ENCODE peak calls at places on chromosome 22, in eight cellular contexts. X is body of pancreas, N is mucosa of descending colon, H is PC-3, O is A673, W is hepatocyte, A is MM.1S, P is BJ. Z is an unnamed sample. For H3K36me3, the result is how much of the 10 kb centered on the place peaks cover.

GRCh38 chr22:26558246-26558895 is 31.6 kb downstream of the TPST2 start:
- DNase-seq in X (peak), N (no peak), H (no peak), O (no peak), W (no peak), A (no peak), P (no peak), Z (no peak)

GRCh38 chr22:38412435-38413084 is 42.4 kb downstream of the KCNJ4 start:
- DNase-seq in X (peak), N (peak), H (no peak), O (no peak), W (peak), A (peak), P (no peak), Z (no peak)

GRCh38 chr22:25919452-25919851 is 177.5 kb downstream of the MYO18B start:
- DNase-seq in X (no peak), N (no peak), H (no peak), O (no peak), W (no peak), A (no peak), P (no peak), Z (no peak)

GRCh38 chr22:36928826-36929535 is 15.6 kb downstream of the CSF2RB start:
- DNase-seq in X (no peak), N (no peak), H (no peak), O (no peak), W (no peak), A (no peak), P (no peak), Z (no peak)

GRCh38 chr22:49046546-49047305 is 780.9 kb downstream of the BRD1 start:
- DNase-seq in X (peak), N (peak), H (no peak), O (peak), W (peak), A (peak), P (no peak), Z (no peak)

GRCh38 chr22:49964493-49965290 is 4.1 kb downstream of the PIM3 start:
- DNase-seq in X (no peak), N (peak), H (no peak), O (no peak), W (peak), A (peak), P (no peak), Z (no peak)

GRCh38 chr22:31488346-31488883 is 1.2 kb downstream of the EIF4ENIF1 start:
- DNase-seq in X (no peak), N (no peak), H (no peak), O (no peak), W (no peak), A (peak), P (no peak), Z (no peak)

GRCh38 chr22:43110444-43110926 is at the start of gene BIK:
- DNase-seq in X (peak), N (peak), H (peak), O (peak), W (peak), A (peak), P (no peak), Z (no peak)

GRCh38 chr22:33126881-33127280 is 68.7 kb upstream of the SYN3 start:
- DNase-seq in X (no peak), N (no peak), H (no peak), O (peak), W (peak), A (peak), P (no peak), Z (peak)

GRCh38 chr22:20043057-20043996 is 22.4 kb downstream of the TANGO2 start:
- DNase-seq in X (no peak), N (no peak), H (no peak), O (no peak), W (no peak), A (no peak), P (no peak), Z (no peak)

GRCh38 chr22:20043997-20044342 is 23.1 kb downstream of the TANGO2 start:
- DNase-seq in X (no peak), N (no peak), H (no peak), O (no peak), W (no peak), A (no peak), P (no peak), Z (no peak)

GRCh38 chr22:20046730-20047129 is 25.8 kb downstream of the TANGO2 start:
- DNase-seq in X (no peak), N (no peak), H (no peak), O (no peak), W (no peak), A (no peak), P (no peak), Z (no peak)

GRCh38 chr22:20040801-20041200 is 19.9 kb downstream of the TANGO2 start:
- DNase-seq in X (no peak), N (no peak), H (no peak), O (no peak), W (no peak), A (no peak), P (no peak), Z (no peak)

GRCh38 chr22:20044495-20045151 is 23.7 kb downstream of the TANGO2 start:
- DNase-seq in X (no peak), N (no peak), H (no peak), O (no peak), W (no peak), A (no peak), P (no peak), Z (no peak)
- H3K36me3 ChIP-seq in X (under half), N (under half), H (under half), O (under half), W (under half), A (under half), P (under half), Z (under half)

GRCh38 chr22:20581503-20582170 is 74.2 kb downstream of the MED15 start:
- DNase-seq in X (no peak), N (no peak), H (no peak), O (peak), W (no peak), A (no peak), P (no peak), Z (no peak)

GRCh38 chr22:20584029-20584871 is 76.8 kb downstream of the MED15 start:
- DNase-seq in X (no peak), N (no peak), H (no peak), O (no peak), W (no peak), A (no peak), P (no peak), Z (no peak)

GRCh38 chr22:20582171-20582511 is 74.7 kb downstream of the MED15 start:
- DNase-seq in X (no peak), N (no peak), H (no peak), O (no peak), W (no peak), A (no peak), P (no peak), Z (no peak)

GRCh38 chr22:20583471-20583922 is 76.1 kb downstream of the MED15 start:
- DNase-seq in X (no peak), N (no peak), H (peak), O (no peak), W (no peak), A (peak), P (no peak), Z (no peak)

GRCh38 chr22:20582520-20583361 is 75.3 kb downstream of the MED15 start:
- DNase-seq in X (no peak), N (no peak), H (no peak), O (no peak), W (no peak), A (no peak), P (no peak), Z (no peak)
- H3K36me3 ChIP-seq in X (under half), N (under half), H (under half), O (under half), W (under half), A (under half), P (half or more), Z (half or more)

GRCh38 chr22:29848115-29848514 is 10.0 kb upstream of the ASCC2 start:
- DNase-seq in X (no peak), N (no peak), H (no peak), O (no peak), W (no peak), A (no peak), P (no peak), Z (no peak)
- H3K36me3 ChIP-seq in X (under half), N (under half), H (under half), O (under half), W (under half), A (under half), P (under half), Z (under half)

GRCh38 chr22:30033891-30034290 is 46.4 kb upstream of the HORMAD2 start:
- DNase-seq in X (no peak), N (no peak), H (no peak), O (no peak), W (no peak), A (no peak), P (no peak), Z (no peak)
- H3K36me3 ChIP-seq in X (under half), N (under half), H (under half), O (under half), W (under half), A (under half), P (under half), Z (under half)

DNA sequence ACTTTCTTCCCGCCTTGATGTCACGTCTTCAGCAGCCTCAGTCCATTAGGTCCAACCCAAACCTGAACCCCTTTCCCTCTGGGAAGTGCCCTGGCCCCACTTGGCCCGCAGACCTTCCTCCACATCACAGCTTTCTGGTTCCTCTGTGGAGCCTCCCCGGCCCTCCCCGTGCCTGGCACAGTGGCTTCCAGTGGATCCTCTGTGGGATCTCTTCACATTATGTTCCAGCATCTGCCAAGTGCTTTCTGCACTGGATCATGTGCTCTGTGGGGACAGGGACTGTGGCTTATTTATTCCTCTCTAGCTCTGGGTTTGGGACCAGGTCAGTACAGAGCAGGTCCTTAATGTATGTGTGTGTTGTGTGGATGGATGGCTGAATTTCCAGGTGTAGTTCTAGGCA is 30.9 kb downstream of the POLR3H start:
- DNase-seq in X (no peak), N (no peak), H (no peak), O (no peak), W (no peak), A (no peak), P (no peak), Z (no peak)
- H3K36me3 ChIP-seq in X (under half), N (under half), H (under half), O (half or more), W (under half), A (under half), P (under half), Z (under half)

GRCh38 chr22:30001459-30001858 is 78.8 kb upstream of the HORMAD2 start:
- DNase-seq in X (no peak), N (no peak), H (no peak), O (no peak), W (no peak), A (no peak), P (no peak), Z (no peak)

GRCh38 chr22:30004689-30005088 is 75.6 kb upstream of the HORMAD2 start:
- DNase-seq in X (no peak), N (no peak), H (no peak), O (peak), W (no peak), A (no peak), P (no peak), Z (no peak)

GRCh38 chr22:30002861-30003489 is 77.3 kb upstream of the HORMAD2 start:
- DNase-seq in X (no peak), N (peak), H (no peak), O (no peak), W (no peak), A (no peak), P (no peak), Z (no peak)

GRCh38 chr22:30005213-30005857 is 74.9 kb upstream of the HORMAD2 start:
- DNase-seq in X (peak), N (peak), H (peak), O (peak), W (peak), A (peak), P (no peak), Z (peak)

DNA sequence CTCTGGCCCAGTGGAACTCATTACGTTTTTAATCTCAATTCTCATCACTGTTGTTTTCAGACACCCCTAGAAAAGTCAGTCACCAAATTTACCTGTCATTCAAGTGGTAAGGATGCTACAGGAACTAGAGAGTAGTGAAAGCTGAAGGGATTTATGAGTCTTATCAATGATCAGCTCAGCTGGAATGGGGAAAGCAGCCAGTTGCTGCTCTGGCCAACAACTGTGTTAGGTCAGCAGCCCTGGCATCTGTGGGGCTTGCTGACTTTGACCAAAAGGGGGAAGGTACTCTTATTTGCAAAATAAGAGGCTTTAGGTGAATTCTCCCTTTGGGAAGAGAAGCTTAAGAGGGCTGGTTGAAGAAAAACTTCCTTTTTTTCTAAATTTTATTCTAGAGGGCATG is 76.2 kb upstream of the HORMAD2 start:
- DNase-seq in X (no peak), N (no peak), H (no peak), O (no peak), W (no peak), A (no peak), P (no peak), Z (no peak)
- H3K36me3 ChIP-seq in X (under half), N (under half), H (under half), O (under half), W (under half), A (under half), P (under half), Z (under half)